ENCODE peak calls at places on chromosomes 13 and 19, in five cellular contexts. Q, Y, P, U and D are unnamed samples.

GRCh38 chr19:58317481-58318072 is 9.2 kb upstream of the ZSCAN22 start:
- DNase-seq in P (no peak), Q (peak), U (no peak), Y (peak), D (peak)

GRCh38 chr19:41350735-41351338 is 2.9 kb downstream of the TGFB1 start:
- DNase-seq in Y (no peak), U (peak), P (no peak), Q (peak), D (no peak)

GRCh38 chr13:99066219-99066618 is 88.4 kb upstream of the DOCK9 start:
- DNase-seq in U (no peak), Y (no peak), Q (no peak), P (no peak), D (no peak)

GRCh38 chr19:32172761-32173160 is 172.6 kb upstream of the ZNF507 start:
- DNase-seq in U (no peak), P (no peak), Y (no peak), Q (no peak), D (no peak)

GRCh38 chr13:108226184-108226583 is 8.0 kb downstream of the ABHD13 start:
- DNase-seq in Y (no peak), P (no peak), U (no peak), Q (no peak), D (no peak)

GRCh38 chr19:11168568-11168967 is 13.0 kb upstream of the SPC24 start:
- DNase-seq in Q (peak), U (no peak), Y (no peak), P (no peak), D (peak)

GRCh38 chr13:23859455-23859854 is 29.7 kb downstream of the MIPEP start:
- DNase-seq in Y (no peak), U (no peak), P (no peak), Q (no peak), D (no peak)

GRCh38 chr13:26867451-26868067 is 107.0 kb upstream of the GPR12 start:
- DNase-seq in Y (peak), P (no peak), Q (peak), U (no peak), D (no peak)

GRCh38 chr19:18300930-18301717 is 19.7 kb upstream of the JUND start:
- DNase-seq in Q (peak), P (no peak), Y (no peak), U (no peak), D (peak)

GRCh38 chr19:3458595-3459284 is 21.6 kb downstream of the SMIM24 start:
- DNase-seq in Y (peak), Q (peak), U (peak), P (no peak), D (no peak)

GRCh38 chr19:19554074-19555023 is 16.3 kb downstream of the CILP2 start:
- DNase-seq in U (peak), P (peak), Q (peak), Y (peak), D (no peak)

GRCh38 chr13:110524484-110525254 is 36.9 kb downstream of the RAB20 start:
- DNase-seq in Y (no peak), U (no peak), P (no peak), Q (no peak), D (no peak)

GRCh38 chr13:108702171-108702570 is 72.8 kb downstream of the MYO16 start:
- DNase-seq in P (no peak), Y (no peak), U (no peak), Q (no peak), D (no peak)

GRCh38 chr19:38673030-38673429 is 25.6 kb downstream of the ACTN4 start:
- DNase-seq in Q (no peak), Y (no peak), P (no peak), U (no peak), D (no peak)
- TF ChIP-seq CTCF in Q (no peak), Y (no peak), P (no peak), U (no peak), D (no peak)

DNA sequence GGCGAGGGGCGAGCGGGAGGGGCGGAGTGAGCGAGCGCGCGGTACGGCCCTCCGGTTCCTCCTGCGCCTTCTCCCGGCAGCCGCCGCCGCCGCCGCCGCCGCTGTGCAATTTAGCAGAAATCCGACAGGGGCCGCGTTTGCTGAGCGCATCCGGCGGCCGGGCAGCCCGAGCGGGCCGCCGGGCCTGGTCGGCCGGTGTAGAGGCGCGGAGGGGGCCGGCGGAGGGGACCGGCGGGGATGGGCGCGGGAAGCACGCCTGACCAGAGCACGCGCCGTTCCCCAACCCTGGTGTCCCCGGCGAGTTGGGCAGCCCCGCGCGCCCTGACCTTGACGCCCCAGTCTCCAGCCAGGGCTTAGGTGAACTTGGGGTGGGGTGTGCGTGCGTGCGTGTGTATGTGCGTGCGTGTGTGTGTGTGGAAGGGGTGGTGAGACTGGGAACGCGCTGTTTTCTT is 144.5 kb upstream of the ZNF536 start:
- DNase-seq in Y (peak), P (peak), U (peak), Q (peak), D (peak)
- TF ChIP-seq CTCF in Y (peak), P (peak), U (peak), Q (peak), D (peak)

DNA sequence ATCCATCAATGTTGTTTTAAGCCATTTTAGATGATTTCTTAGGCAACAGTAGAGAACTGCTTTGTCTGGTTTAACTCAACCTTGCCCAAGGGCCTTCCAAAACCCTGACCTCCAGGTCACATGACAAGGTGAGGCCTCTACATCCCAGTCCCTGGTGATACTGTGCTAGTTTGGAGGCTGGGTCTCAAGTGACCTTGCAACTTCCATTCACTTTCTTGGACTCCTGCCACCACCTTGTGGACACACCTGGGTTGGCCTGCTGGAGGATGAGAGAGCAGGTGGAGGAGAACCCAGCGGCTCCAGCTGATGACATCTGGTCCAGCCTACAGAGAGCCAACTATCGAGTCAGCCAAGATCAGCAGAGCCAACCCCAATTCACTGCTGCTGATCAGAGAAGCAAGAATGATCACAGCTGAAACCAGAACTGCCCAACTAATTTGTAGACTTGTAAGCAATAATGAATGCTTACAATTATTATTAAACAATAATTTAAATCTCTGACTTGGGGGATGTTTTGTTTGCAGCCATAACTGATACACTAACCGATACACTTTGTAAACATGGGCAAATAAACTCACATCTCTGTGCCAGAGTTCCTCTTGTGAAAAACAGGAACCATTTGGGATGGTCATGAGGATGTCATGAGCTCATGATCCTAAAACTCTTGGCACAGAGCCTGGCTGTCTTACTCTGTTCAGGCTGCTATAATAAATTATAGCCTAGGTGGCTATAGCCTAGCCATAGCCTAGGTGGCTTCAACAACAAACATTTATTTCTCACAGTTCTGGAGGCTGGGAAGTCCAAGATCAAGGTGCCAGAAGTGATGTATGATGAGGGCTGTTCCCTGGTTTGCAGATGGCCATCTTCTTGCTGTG is 11.5 kb downstream of the FAM187B start:
- DNase-seq in Y (no peak), P (no peak), Q (no peak), U (peak), D (no peak)
- TF ChIP-seq CTCF in Y (no peak), P (no peak), Q (no peak), U (peak), D (no peak)

GRCh38 chr19:379796-380195 is 29.2 kb downstream of the C2CD4C start:
- DNase-seq in U (no peak), Q (no peak), P (no peak), Y (no peak), D (no peak)

GRCh38 chr19:383040-383439 is 25.9 kb downstream of the C2CD4C start:
- DNase-seq in Q (no peak), P (no peak), U (no peak), Y (no peak), D (no peak)

GRCh38 chr19:387777-388176 is 21.2 kb downstream of the C2CD4C start:
- DNase-seq in Q (no peak), Y (no peak), P (no peak), U (no peak), D (no peak)

GRCh38 chr19:384801-385169 is 24.2 kb downstream of the C2CD4C start:
- DNase-seq in Y (no peak), Q (no peak), P (no peak), U (no peak), D (no peak)

DNA sequence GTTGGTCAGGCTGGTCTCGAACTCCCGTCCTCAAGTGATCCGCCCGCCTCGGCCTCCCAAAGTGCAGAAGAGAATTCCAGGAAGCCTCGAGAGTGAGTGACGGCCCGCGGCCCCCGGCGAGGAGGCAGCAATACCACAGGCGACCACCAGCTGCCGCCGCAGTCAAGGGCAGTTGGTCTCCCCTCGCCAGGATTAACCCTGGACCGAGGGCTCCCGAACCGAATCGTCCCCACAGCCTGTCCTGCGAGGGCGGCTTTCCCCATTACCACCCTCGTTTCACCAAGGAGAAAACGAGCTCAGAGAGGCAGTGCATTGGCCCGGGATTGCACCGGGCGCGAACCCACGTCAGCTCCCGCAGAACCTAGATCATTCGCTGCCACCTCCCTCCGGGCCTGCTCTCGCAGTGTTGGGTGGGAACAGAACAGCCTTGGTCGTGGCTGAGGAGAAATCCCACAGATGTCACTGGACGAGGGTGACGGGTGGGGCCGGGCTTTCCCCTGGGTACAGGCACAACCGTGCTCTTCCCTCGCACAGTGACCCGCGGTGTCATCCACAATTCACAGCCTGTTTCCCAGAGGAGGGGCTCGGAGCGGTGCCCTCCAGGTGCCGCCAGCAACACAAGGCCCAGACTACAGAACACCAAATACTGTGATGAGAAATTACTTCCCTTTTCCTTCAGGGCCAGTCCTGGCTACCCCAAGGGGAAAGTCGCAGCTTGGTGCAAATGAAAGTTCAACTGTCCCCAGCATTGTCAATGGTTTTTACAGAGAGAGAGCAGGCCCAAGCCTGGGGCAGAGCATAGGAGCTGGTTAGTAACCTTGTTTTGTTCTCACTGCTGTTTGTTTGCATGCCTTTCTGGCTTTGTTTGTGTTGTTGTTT is 24.8 kb downstream of the C2CD4C start:
- DNase-seq in P (peak), Y (peak), Q (no peak), U (peak), D (no peak)
- TF ChIP-seq CTCF in P (peak), Y (peak), Q (no peak), U (peak), D (peak)

GRCh38 chr19:1844536-1845515 is 3.5 kb downstream of the REXO1 start:
- DNase-seq in U (no peak), Y (no peak), Q (no peak), P (no peak), D (no peak)
- TF ChIP-seq CTCF in U (no peak), Y (no peak), Q (no peak), P (no peak), D (no peak)

GRCh38 chr19:12872941-12873890 is 8.0 kb downstream of the DNASE2 start:
- DNase-seq in Q (peak), P (peak), U (peak), Y (peak), D (peak)
- TF ChIP-seq CTCF in Q (no peak), P (no peak), U (no peak), Y (no peak), D (no peak)

GRCh38 chr13:81929988-81930387 is 1589.1 kb upstream of the SPRY2 start:
- DNase-seq in U (peak), P (no peak), Y (no peak), Q (peak), D (peak)

GRCh38 chr13:81927347-81927746 is 1586.4 kb upstream of the SPRY2 start:
- DNase-seq in Y (no peak), P (no peak), Q (no peak), U (peak), D (no peak)
- TF ChIP-seq CTCF in Y (peak), P (peak), Q (no peak), U (peak), D (peak)

GRCh38 chr19:35330475-35330874 is 1.5 kb downstream of the CD22 start:
- DNase-seq in P (no peak), Y (no peak), Q (no peak), U (no peak), D (no peak)

GRCh38 chr19:35328851-35329285 is at the start of gene CD22:
- DNase-seq in Y (no peak), U (no peak), Q (no peak), P (no peak), D (no peak)

GRCh38 chr19:35329323-35329722 is 336 bp downstream of the CD22 start:
- DNase-seq in U (no peak), Y (no peak), P (no peak), Q (no peak), D (no peak)

GRCh38 chr19:35331551-35332214 is 2.7 kb downstream of the CD22 start:
- DNase-seq in Y (no peak), Q (no peak), U (no peak), P (no peak), D (no peak)

GRCh38 chr19:35327642-35328041 is 1.3 kb upstream of the CD22 start:
- DNase-seq in P (no peak), Q (no peak), U (peak), Y (no peak), D (no peak)
- TF ChIP-seq CTCF in P (no peak), Q (no peak), U (peak), Y (no peak), D (peak)